ENCODE peak calls at places on chromosomes 6 and 20, in five cellular contexts. Y is H9; R is heart left ventricle; M is CD8-positive, alpha-beta T cell; H is brain microvascular endothelial cell. P is an unnamed sample.

GRCh38 chr20:13910492-13910891 is 79.9 kb downstream of the SEL1L2 start:
- DNase-seq in Y (no peak), R (no peak), M (no peak), H (no peak), P (no peak)

GRCh38 chr6:133778414-133778813 is 110.5 kb upstream of the TCF21 start:
- DNase-seq in Y (no peak), R (no peak), M (no peak), H (peak; percentile 74), P (no peak)

GRCh38 chr20:41275181-41275793 is 42.2 kb downstream of the ZHX3 start:
- DNase-seq in Y (no peak), R (no peak), M (no peak), H (peak; percentile 61), P (no peak)

GRCh38 chr20:53547664-53548239 is 45.9 kb downstream of the ZNF217 start:
- DNase-seq in Y (peak; percentile 61), R (peak; percentile 27), M (peak; percentile 26), H (peak; percentile 48), P (peak; percentile 30)

GRCh38 chr6:166436195-166437139 is 53.7 kb upstream of the MPC1 start:
- DNase-seq in Y (no peak), R (no peak), M (no peak), H (no peak), P (no peak)

GRCh38 chr20:50567860-50568548 is 57.8 kb downstream of the PTPN1 start:
- DNase-seq in Y (peak; percentile 25), R (no peak), M (no peak), H (no peak), P (no peak)

GRCh38 chr6:157443066-157443800 is 62.2 kb downstream of the ZDHHC14 start:
- DNase-seq in Y (no peak), R (no peak), M (no peak), H (peak; percentile 79), P (no peak)

GRCh38 chr20:25287631-25288290 is 39.9 kb downstream of the PYGB start:
- DNase-seq in Y (no peak), R (peak; percentile 9), M (no peak), H (no peak), P (peak; percentile 9)

GRCh38 chr6:83592770-83593394 is 80.5 kb downstream of the PRSS35 start:
- DNase-seq in Y (peak; percentile 45), R (no peak), M (no peak), H (peak; percentile 17), P (no peak)

GRCh38 chr6:170053966-170054661 is 236.8 kb downstream of the DLL1 start:
- DNase-seq in Y (no peak), R (peak; percentile 8), M (no peak), H (no peak), P (peak; percentile 4)

GRCh38 chr6:15330174-15330934 is 84.5 kb downstream of the JARID2 start:
- DNase-seq in Y (no peak), R (no peak), M (no peak), H (no peak), P (no peak)

GRCh38 chr20:38581830-38582358 is 897 bp downstream of the ADIG start:
- DNase-seq in Y (no peak), R (no peak), M (no peak), H (no peak), P (no peak)

GRCh38 chr6:25263602-25264001 is 15.6 kb upstream of the CARMIL1 start:
- DNase-seq in Y (no peak), R (no peak), M (no peak), H (peak; percentile 78), P (no peak)

GRCh38 chr20:50223321-50223995 is 32.8 kb downstream of the CEBPB start:
- DNase-seq in Y (no peak), R (no peak), M (no peak), H (no peak), P (no peak)

GRCh38 chr20:36109251-36109947 is 45.1 kb upstream of the EPB41L1 start:
- DNase-seq in Y (no peak), R (no peak), M (no peak), H (no peak), P (no peak)

GRCh38 chr6:125507987-125508655 is 206.4 kb upstream of the HDDC2 start:
- DNase-seq in Y (no peak), R (peak; percentile 40), M (no peak), H (peak; percentile 66), P (no peak)

GRCh38 chr6:93550551-93551276 is 131.4 kb upstream of the EPHA7 start:
- DNase-seq in Y (no peak), R (no peak), M (no peak), H (peak; percentile 10), P (no peak)

GRCh38 chr20:19944772-19945459 is 72.2 kb upstream of the NAA20 start:
- DNase-seq in Y (no peak), R (no peak), M (no peak), H (peak; percentile 61), P (no peak)

GRCh38 chr6:147728903-147729302 is 220.4 kb downstream of the SAMD5 start:
- DNase-seq in Y (no peak), R (no peak), M (no peak), H (no peak), P (no peak)

GRCh38 chr20:47175501-47175900 is 181.0 kb downstream of the ZMYND8 start:
- DNase-seq in Y (no peak), R (no peak), M (no peak), H (no peak), P (no peak)

GRCh38 chr6:44776344-44776743 is 388.8 kb downstream of the CDC5L start:
- DNase-seq in Y (no peak), R (no peak), M (no peak), H (no peak), P (no peak)
- TF ChIP-seq CTCF in Y (no peak), R (no peak), M (no peak), H (no peak), P (no peak)

DNA sequence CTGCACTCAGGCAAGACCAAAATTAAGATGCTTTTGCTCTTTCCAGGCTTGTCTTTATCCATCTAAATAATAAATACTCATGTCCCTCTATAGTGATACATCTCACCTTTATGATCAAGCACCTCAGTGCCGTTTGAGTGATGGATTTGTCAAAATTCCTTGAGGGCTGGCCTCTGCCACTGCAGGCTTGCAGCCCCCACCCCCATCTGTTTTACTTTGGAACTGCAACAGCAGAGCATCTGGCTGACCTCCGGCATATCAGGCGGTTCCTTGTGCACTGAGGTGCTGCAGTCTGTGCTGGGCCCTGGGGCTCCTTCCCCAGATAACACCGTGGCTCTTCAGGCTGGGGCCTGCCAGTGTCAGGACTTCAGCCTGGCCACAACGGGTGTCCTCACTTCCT is 386.9 kb downstream of the CDH26 start:
- DNase-seq in Y (peak; percentile 32), R (no peak), M (no peak), H (no peak), P (no peak)
- TF ChIP-seq CTCF in Y (peak; percentile 42), R (no peak), M (no peak), H (peak; percentile 1), P (no peak)

GRCh38 chr20:21262812-21263211 is 40.3 kb upstream of the XRN2 start:
- DNase-seq in Y (no peak), R (no peak), M (no peak), H (no peak), P (no peak)

GRCh38 chr20:21266191-21266536 is 37.0 kb upstream of the XRN2 start:
- DNase-seq in Y (no peak), R (no peak), M (no peak), H (no peak), P (no peak)

GRCh38 chr20:21270806-21271205 is 32.3 kb upstream of the XRN2 start:
- DNase-seq in Y (no peak), R (no peak), M (no peak), H (no peak), P (no peak)

GRCh38 chr20:21269772-21270171 is 33.4 kb upstream of the XRN2 start:
- DNase-seq in Y (no peak), R (no peak), M (no peak), H (no peak), P (no peak)

GRCh38 chr20:21265457-21266190 is 37.5 kb upstream of the XRN2 start:
- DNase-seq in Y (no peak), R (no peak), M (no peak), H (no peak), P (peak; percentile 68)
- TF ChIP-seq CTCF in Y (no peak), R (no peak), M (no peak), H (no peak), P (no peak)

DNA sequence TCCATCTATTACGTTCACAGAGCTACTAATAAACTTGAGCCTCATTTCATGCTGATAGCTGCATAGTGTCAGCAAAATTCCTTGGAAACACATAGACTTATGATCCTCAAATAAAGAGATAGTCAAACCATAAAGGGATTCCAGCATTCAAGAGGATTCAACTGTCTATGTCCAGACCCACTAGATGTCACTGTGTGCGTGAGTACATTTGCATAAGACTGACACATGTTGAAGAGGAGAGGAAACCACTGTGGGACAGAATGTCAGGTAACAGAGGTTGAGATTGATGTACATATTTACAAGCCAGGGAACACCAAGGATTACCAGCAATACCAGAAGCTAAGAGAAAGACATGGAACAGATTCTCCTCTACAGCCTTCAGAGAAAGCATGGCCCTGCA is 266.5 kb downstream of the COL12A1 start:
- DNase-seq in Y (no peak), R (no peak), M (no peak), H (no peak), P (no peak)
- TF ChIP-seq CTCF in Y (no peak), R (no peak), M (no peak), H (peak; percentile 12), P (no peak)

DNA sequence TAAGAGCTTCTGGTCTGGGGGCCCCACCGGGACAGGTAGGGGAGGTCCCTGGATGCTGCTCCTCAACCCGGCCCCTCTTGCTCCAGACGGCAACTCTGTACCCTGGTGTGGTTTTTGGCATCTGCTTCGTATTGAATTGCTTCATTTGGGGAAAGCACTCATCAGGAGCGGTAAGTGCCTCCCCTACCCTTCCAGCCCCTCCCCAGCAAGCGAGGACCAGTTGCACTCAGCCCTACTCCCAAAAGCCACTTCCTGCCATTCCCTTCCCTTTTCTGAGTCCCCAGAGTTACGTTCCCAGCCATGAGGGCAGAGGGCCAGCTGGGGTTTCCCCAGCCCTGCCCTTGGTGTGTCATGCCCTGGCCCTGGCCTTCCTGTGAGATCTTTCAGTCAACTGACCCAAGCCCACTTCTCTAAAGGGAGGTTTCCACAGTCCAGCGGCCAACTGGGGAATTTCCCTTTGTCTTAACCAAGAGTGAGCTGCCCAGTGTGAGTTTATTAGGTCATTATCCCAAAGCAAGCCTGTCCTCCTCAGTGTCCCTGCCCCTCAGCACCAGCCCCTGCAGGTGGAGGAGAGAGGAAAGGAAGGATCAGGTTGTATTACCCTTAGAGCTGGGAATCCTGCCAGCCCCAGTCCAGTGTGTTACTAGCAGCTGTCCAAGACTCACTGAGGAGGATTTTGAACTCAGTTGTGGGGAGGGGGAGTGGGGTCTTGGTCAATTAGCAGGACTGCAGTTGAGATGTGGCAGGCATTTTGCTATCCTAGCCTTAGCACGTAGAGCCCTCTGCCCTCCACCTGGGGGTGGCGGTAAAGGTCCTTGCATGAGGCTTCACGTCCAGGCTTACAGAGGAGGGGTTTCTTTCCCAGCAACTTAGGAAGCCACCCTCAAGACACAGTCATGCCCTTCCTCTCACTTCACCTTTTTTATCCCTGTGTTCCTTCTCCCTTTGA is 45.8 kb downstream of the TM9SF4 start:
- DNase-seq in Y (peak; percentile 72), R (peak; percentile 84), M (peak; percentile 32), H (peak; percentile 72), P (peak; percentile 75)
- TF ChIP-seq CTCF in Y (peak; percentile 79), R (peak; percentile 42), M (no peak), H (peak; percentile 52), P (no peak)

GRCh38 chr6:43402819-43403218 is 24.5 kb upstream of the ABCC10 start:
- DNase-seq in Y (no peak), R (no peak), M (no peak), H (no peak), P (no peak)
- TF ChIP-seq CTCF in Y (peak; percentile 24), R (no peak), M (no peak), H (peak; percentile 35), P (no peak)